ENCODE peak calls at places on chromosomes 11 and 22, in eight cellular contexts. A, K, M, Q, F, P, X and Y are unnamed samples.

GRCh38 chr11:68567553-68567952 is 107.0 kb downstream of the PPP6R3 start:
- DNase-seq in A (no peak), K (no peak), M (no peak), Q (no peak), F (no peak), P (no peak), X (no peak), Y (no peak)

GRCh38 chr11:46529086-46529905 is 64.5 kb downstream of the AMBRA1 start:
- DNase-seq in A (peak; percentile 78), K (peak; percentile 81), M (peak; percentile 73), Q (peak; percentile 38), F (peak; percentile 73), P (peak; percentile 52), X (peak; percentile 63), Y (no peak)

GRCh38 chr11:42161886-42162285 is 702.4 kb upstream of the LRRC4C start:
- DNase-seq in A (no peak), K (no peak), M (no peak), Q (no peak), F (peak; percentile 24), P (no peak), X (no peak), Y (no peak)

GRCh38 chr11:81010631-81011030 is 1569.8 kb upstream of the TENM4 start:
- DNase-seq in A (no peak), K (no peak), M (no peak), Q (no peak), F (no peak), P (no peak), X (no peak), Y (no peak)

GRCh38 chr22:50729391-50730012 is 8.5 kb upstream of the ACR start:
- DNase-seq in A (no peak), K (no peak), M (no peak), Q (no peak), F (no peak), P (no peak), X (no peak), Y (no peak)

GRCh38 chr22:21754523-21755128 is 19.0 kb upstream of the YPEL1 start:
- DNase-seq in A (no peak), K (no peak), M (no peak), Q (peak; percentile 77), F (peak; percentile 43), P (no peak), X (no peak), Y (no peak)

GRCh38 chr11:38089728-38090127 is 1491.7 kb upstream of the RAG2 start:
- DNase-seq in A (peak; percentile 67), K (peak; percentile 11), M (peak; percentile 0), Q (no peak), F (peak; percentile 65), P (no peak), X (peak; percentile 88), Y (no peak)

GRCh38 chr22:20128902-20129746 is 2.5 kb upstream of the ZDHHC8 start:
- DNase-seq in A (peak; percentile 34), K (peak; percentile 13), M (peak; percentile 46), Q (no peak), F (peak; percentile 60), P (peak; percentile 65), X (peak; percentile 35), Y (no peak)

GRCh38 chr11:113401718-113402117 is 14.1 kb downstream of the ANKK1 start:
- DNase-seq in A (peak; percentile 83), K (no peak), M (peak; percentile 51), Q (no peak), F (no peak), P (peak; percentile 49), X (peak; percentile 78), Y (peak; percentile 34)

GRCh38 chr22:39348909-39349505 is 784 bp upstream of the SYNGR1 start:
- DNase-seq in A (no peak), K (no peak), M (no peak), Q (peak; percentile 98), F (no peak), P (peak; percentile 30), X (no peak), Y (no peak)

GRCh38 chr11:119323532-119324033 is 6.7 kb upstream of the MCAM start:
- DNase-seq in A (peak; percentile 70), K (peak; percentile 92), M (peak; percentile 63), Q (no peak), F (peak; percentile 78), P (peak; percentile 58), X (peak; percentile 71), Y (no peak)

GRCh38 chr22:18024956-18025720 is 777 bp upstream of the MICAL3 start:
- DNase-seq in A (no peak), K (no peak), M (no peak), Q (no peak), F (no peak), P (no peak), X (no peak), Y (no peak)

GRCh38 chr11:35363246-35364100 is 55.9 kb downstream of the SLC1A2 start:
- DNase-seq in A (no peak), K (no peak), M (no peak), Q (no peak), F (no peak), P (no peak), X (no peak), Y (no peak)

GRCh38 chr22:31085493-31085824 is 4.3 kb downstream of the SMTN start:
- DNase-seq in A (peak; percentile 41), K (no peak), M (no peak), Q (no peak), F (no peak), P (no peak), X (no peak), Y (no peak)

GRCh38 chr11:62132188-62132587 is 8.4 kb downstream of the INCENP start:
- DNase-seq in A (no peak), K (no peak), M (no peak), Q (no peak), F (no peak), P (no peak), X (peak; percentile 65), Y (no peak)

GRCh38 chr11:48099916-48100446 is 116.6 kb upstream of the OR4B1 start:
- DNase-seq in A (no peak), K (no peak), M (no peak), Q (no peak), F (no peak), P (no peak), X (no peak), Y (no peak)

GRCh38 chr11:68664906-68665305 is 19.4 kb upstream of the GAL start:
- DNase-seq in A (no peak), K (no peak), M (no peak), Q (no peak), F (no peak), P (no peak), X (no peak), Y (no peak)

GRCh38 chr11:62933285-62933684 is 12.1 kb upstream of the CHRM1 start:
- DNase-seq in A (no peak), K (no peak), M (no peak), Q (no peak), F (no peak), P (no peak), X (no peak), Y (no peak)

GRCh38 chr11:123841189-123841588 is 35.0 kb upstream of the OR6M1 start:
- DNase-seq in A (no peak), K (no peak), M (no peak), Q (no peak), F (no peak), P (no peak), X (no peak), Y (no peak)

GRCh38 chr11:63667993-63668392 is 3.2 kb downstream of the ATL3 start:
- DNase-seq in A (no peak), K (no peak), M (peak; percentile 80), Q (no peak), F (peak; percentile 91), P (no peak), X (peak; percentile 51), Y (peak; percentile 86)

DNA sequence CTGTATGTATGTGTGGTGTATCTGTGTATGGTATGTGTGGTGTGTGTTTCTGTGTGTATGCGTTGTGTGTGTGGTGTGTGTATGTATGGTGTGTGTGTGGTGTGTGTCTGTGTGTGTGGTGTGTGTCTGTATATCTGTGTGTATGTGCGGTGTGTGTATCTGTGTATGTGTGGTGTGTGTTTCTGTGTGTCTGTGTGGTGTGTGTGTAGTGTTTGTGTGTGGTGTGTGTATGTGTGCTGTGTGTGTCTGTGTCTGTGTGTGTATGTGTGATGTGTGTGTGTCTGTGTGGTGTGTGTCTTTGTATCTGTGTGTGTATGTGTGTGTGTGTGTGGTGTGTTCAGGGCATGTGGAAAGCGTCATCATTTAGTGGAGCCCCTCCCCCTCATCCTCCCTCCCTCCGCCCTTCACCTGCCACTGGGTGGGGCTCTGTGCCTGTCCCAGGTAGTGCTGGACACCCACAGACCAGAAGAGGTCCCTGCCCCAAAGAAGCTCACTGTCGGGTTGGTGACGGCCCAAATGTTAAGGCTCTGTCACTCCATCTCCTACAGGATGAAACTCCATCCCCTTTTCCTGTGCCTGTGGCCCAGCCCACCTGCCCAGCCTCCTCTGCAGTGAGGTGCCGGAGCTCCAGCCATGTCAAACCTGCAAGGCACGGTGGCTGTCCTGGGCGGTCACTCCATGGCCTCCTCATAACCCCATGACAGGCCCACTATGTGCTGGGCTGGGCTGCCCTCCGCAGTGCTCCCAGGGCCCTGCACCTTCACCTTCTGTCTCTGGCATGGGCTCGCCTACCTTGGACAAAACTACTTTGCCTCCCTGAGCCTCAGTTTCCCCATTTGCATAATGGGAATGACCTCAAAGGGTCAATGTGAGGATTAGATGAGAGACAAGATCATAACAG is 23.4 kb upstream of the SHISAL1 start:
- DNase-seq in A (peak; percentile 58), K (no peak), M (no peak), Q (no peak), F (no peak), P (no peak), X (peak; percentile 41), Y (no peak)
- TF ChIP-seq CTCF in A (no peak), K (no peak), M (no peak), Q (no peak), F (no peak), P (no peak), X (peak; percentile 59), Y (peak; percentile 1)

GRCh38 chr11:125211191-125211953 is 46.8 kb downstream of the PKNOX2 start:
- DNase-seq in A (no peak), K (peak; percentile 55), M (no peak), Q (no peak), F (no peak), P (no peak), X (no peak), Y (no peak)
- TF ChIP-seq CTCF in A (no peak), K (no peak), M (no peak), Q (no peak), F (peak; percentile 24), P (no peak), X (no peak), Y (no peak)

DNA sequence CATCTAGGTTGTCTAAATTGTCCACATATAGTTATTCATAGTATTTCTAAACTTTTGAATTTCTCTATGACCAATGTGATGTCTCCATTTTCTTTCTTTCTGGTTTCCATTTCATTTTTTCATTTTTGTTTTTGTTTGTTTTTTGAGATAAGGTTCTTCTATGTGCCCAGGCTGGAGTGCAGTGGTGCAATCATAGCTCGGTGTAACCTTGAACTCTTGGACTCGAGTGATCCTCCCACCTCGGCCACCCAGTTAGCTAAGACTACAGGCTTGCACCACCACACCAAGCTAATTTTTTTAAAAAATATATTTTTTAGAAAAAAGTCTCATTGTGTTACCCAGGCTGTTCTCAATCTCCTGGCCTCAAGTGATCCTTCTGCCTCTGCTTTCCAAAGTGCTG is 8.2 kb downstream of the GSTT4 start:
- DNase-seq in A (no peak), K (no peak), M (no peak), Q (no peak), F (no peak), P (no peak), X (no peak), Y (no peak)
- TF ChIP-seq CTCF in A (no peak), K (no peak), M (no peak), Q (no peak), F (no peak), P (no peak), X (no peak), Y (no peak)

GRCh38 chr11:30387891-30388861 is 65.3 kb downstream of the ARL14EP start:
- DNase-seq in A (no peak), K (no peak), M (no peak), Q (no peak), F (no peak), P (no peak), X (no peak), Y (no peak)
- TF ChIP-seq CTCF in A (no peak), K (no peak), M (no peak), Q (no peak), F (no peak), P (no peak), X (no peak), Y (no peak)